ENCODE peak calls at places on chromosomes 6 and 20, in seven cellular contexts. V is Peyer's patch, N is esophagus muscularis mucosa, J is aorta, R is dorsolateral prefrontal cortex, L is DND-41, Y is lung. T is an unnamed sample.

GRCh38 chr6:87700729-87701675 is 1.0 kb downstream of the AKIRIN2 start:
- DNase-seq in L (peak), Y (peak), R (no peak), V (peak), N (no peak), J (peak), T (no peak)

GRCh38 chr6:36616888-36617521 is 22.8 kb downstream of the SRSF3 start:
- DNase-seq in Y (peak), R (no peak), L (no peak), V (no peak), J (peak), N (no peak), T (no peak)

GRCh38 chr6:47061631-47062300 is 19.6 kb upstream of the ADGRF1 start:
- DNase-seq in N (no peak), R (peak), V (no peak), J (peak), Y (peak), L (no peak), T (no peak)

GRCh38 chr6:142489722-142490610 is 188.2 kb downstream of the ADGRG6 start:
- DNase-seq in V (no peak), Y (no peak), L (no peak), J (no peak), R (no peak), N (no peak), T (no peak)

GRCh38 chr20:56778765-56779195 is 149.7 kb downstream of the TFAP2C start:
- DNase-seq in V (no peak), L (peak), Y (no peak), R (no peak), J (no peak), N (no peak), T (no peak)

GRCh38 chr6:1689141-1689540 is 79.4 kb downstream of the FOXC1 start:
- DNase-seq in J (no peak), N (no peak), Y (no peak), V (no peak), L (no peak), R (no peak), T (no peak)

GRCh38 chr6:36249010-36249409 is 20.9 kb upstream of the PNPLA1 start:
- DNase-seq in Y (no peak), J (no peak), L (no peak), V (no peak), N (no peak), R (no peak), T (no peak)

GRCh38 chr6:146904596-146904995 is 299.6 kb upstream of the STXBP5 start:
- DNase-seq in N (no peak), V (no peak), J (no peak), Y (no peak), R (no peak), L (no peak), T (no peak)

GRCh38 chr6:21846541-21847451 is 253.2 kb downstream of the SOX4 start:
- DNase-seq in L (peak), Y (no peak), V (no peak), R (no peak), J (no peak), N (no peak), T (no peak)

GRCh38 chr6:36949636-36950035 is 4.9 kb upstream of the PI16 start:
- DNase-seq in L (no peak), V (no peak), J (no peak), R (no peak), N (no peak), Y (no peak), T (no peak)

GRCh38 chr20:62060631-62061541 is 4.8 kb downstream of the TAF4 start:
- DNase-seq in Y (no peak), J (no peak), L (no peak), V (no peak), N (no peak), R (no peak), T (no peak)

GRCh38 chr20:21183722-21184121 is 57.8 kb downstream of the KIZ start:
- DNase-seq in Y (no peak), V (no peak), J (no peak), N (no peak), R (no peak), L (no peak), T (no peak)

DNA sequence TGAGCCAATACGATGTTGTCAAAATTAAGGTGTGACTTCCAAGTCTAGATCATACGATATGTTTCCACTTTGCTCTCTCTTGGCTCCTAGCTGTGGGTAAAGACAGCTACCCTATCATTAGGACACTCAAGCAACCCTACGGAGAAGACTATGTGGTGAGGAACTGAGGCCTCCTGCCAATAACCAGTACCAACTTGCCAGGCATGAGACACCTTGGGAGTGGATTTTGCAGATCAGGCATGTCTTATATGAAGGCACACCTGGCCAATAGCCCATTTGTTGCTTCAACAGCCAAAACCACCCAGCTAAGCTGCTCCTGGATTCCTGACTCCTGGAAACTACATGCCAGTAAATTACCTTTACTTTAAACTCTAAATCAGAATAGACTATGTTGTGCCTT is 863.4 kb downstream of the DHX35 start:
- DNase-seq in R (no peak), V (no peak), Y (no peak), N (no peak), L (no peak), J (no peak), T (no peak)
- H3K27ac ChIP-seq in R (no peak), V (no peak), Y (no peak), N (no peak), L (no peak), J (no peak), T (no peak)

DNA sequence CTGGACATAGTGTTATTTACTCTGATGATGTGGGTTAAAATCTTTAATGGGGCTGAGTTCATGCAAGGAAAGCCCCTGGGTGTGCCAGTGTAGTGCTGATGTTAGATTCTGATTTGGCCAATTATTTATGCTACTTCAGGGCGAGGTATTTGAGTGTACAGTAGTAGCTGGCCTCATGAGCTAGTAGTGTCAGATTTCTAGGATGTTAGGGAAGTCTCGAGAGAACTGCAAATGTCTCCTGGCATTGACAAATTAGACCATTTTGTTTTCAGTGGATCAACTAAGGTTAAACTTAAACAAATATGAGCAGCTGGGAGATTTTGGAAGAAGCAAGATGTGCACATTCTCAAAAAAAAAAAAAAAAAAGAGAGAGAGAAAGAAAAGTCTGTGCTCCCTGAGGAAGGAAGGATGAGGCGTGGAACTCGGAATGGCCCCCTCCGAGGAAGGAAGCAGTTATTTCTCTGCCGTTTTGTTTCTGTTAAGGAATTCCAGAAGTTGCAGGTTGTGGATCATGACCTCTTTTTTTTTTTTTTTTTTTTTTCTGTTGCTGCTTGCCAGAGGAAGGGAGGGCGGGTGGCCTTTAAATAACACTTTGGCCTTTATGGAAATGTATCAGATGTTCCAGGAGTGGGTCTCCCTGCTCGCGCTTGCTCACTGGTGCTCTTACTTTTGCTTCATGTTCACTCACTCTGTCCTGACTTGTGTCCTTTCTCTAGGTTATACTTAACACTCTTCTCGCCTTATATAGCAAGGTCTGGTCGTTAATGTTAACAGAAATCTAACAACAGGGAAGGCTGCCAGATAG is 124.5 kb downstream of the TCP11 start:
- DNase-seq in L (no peak), R (no peak), J (peak), Y (no peak), V (no peak), N (peak), T (no peak)
- H3K27ac ChIP-seq in L (no peak), R (peak), J (peak), Y (peak), V (peak), N (peak), T (no peak)

GRCh38 chr6:160088774-160089533 is 32.7 kb upstream of the SLC22A1 start:
- DNase-seq in V (no peak), L (no peak), Y (no peak), J (no peak), N (no peak), R (peak), T (no peak)
- H3K27ac ChIP-seq in V (no peak), L (no peak), Y (no peak), J (peak), N (peak), R (no peak), T (no peak)

GRCh38 chr6:99324996-99325395 is 24.5 kb downstream of the FAXC start:
- DNase-seq in J (no peak), R (no peak), L (no peak), Y (no peak), V (no peak), N (no peak), T (no peak)

GRCh38 chr6:99333068-99333467 is 16.4 kb downstream of the FAXC start:
- DNase-seq in L (no peak), J (no peak), V (no peak), R (no peak), Y (no peak), N (no peak), T (no peak)

GRCh38 chr6:99331531-99331930 is 17.9 kb downstream of the FAXC start:
- DNase-seq in Y (no peak), L (no peak), V (no peak), J (no peak), N (no peak), R (no peak), T (no peak)

GRCh38 chr6:99334526-99335127 is 14.8 kb downstream of the FAXC start:
- DNase-seq in R (no peak), L (peak), N (no peak), J (no peak), Y (no peak), V (no peak), T (no peak)

GRCh38 chr6:99330159-99330558 is 19.3 kb downstream of the FAXC start:
- DNase-seq in Y (peak), N (no peak), V (peak), J (peak), R (no peak), L (peak), T (peak)
- H3K27ac ChIP-seq in Y (no peak), N (peak), V (no peak), J (no peak), R (no peak), L (no peak), T (no peak)

DNA sequence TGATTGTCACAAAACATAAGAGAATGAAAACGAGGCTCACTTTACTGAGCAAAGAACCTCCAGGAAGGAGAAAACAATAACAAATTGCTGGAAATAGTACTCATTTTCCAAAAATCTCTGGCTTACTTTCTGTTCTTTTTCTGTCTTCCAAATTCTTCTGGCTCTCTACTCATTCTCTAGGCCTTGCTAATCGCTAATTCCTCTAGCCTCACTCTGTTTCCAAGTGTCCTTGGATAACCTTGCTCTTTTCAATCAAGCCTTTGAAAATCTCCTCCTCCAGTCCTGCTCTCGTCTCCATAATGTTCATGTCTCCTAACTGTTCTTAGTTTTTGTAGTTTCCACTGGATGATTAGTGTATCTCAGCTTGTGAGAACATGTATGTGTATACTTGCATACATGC is 96.2 kb upstream of the MAP7 start:
- DNase-seq in R (no peak), V (no peak), J (no peak), L (no peak), Y (no peak), N (no peak), T (no peak)
- H3K27ac ChIP-seq in R (no peak), V (peak), J (peak), L (no peak), Y (peak), N (peak), T (no peak)

GRCh38 chr6:163232649-163233048 is 181.9 kb upstream of the QKI start:
- DNase-seq in N (peak), R (no peak), Y (no peak), V (no peak), L (no peak), J (no peak), T (no peak)

GRCh38 chr6:163229050-163229449 is 185.5 kb upstream of the QKI start:
- DNase-seq in R (no peak), Y (no peak), N (peak), L (no peak), J (no peak), V (no peak), T (no peak)

GRCh38 chr6:163231356-163232014 is 183.0 kb upstream of the QKI start:
- DNase-seq in N (peak), Y (peak), V (no peak), L (no peak), J (no peak), R (no peak), T (no peak)

GRCh38 chr6:163230901-163231300 is 183.6 kb upstream of the QKI start:
- DNase-seq in Y (no peak), N (peak), L (no peak), R (no peak), V (no peak), J (no peak), T (no peak)

DNA sequence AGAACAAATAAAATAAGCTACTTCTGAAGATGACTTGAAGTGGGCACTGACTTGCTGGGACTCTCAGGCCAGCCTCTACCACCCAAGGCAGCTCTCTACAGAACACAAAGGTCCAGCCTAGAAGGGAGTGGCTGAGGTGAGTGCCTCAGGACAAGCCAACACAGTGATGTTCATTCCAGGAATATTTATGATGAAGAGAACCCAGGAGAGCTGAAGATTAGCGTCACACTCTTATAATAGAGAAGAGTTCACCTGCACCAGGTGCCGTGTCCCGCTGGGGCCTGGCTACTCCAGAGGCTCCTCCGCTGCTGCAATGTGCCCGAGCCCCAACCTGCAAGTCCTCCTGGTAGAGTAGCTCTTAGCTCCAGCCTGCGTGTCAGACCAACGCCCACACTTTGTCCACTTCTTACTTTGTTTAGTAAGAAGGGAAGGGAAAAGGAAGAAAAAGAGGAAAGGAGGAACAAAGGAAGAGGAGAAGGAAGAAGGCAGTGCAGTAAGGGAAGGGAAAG is 182.4 kb upstream of the QKI start:
- DNase-seq in L (no peak), N (peak), J (no peak), V (no peak), R (no peak), Y (peak), T (no peak)
- H3K27ac ChIP-seq in L (no peak), N (no peak), J (no peak), V (no peak), R (no peak), Y (no peak), T (no peak)

GRCh38 chr20:53009979-53010735 is 38.0 kb downstream of the TSHZ2 start:
- DNase-seq in L (no peak), N (peak), R (no peak), J (no peak), Y (no peak), V (no peak), T (no peak)

GRCh38 chr20:53013183-53013582 is 41.0 kb downstream of the TSHZ2 start:
- DNase-seq in L (no peak), J (no peak), N (no peak), R (no peak), V (no peak), Y (no peak), T (no peak)

GRCh38 chr20:53016534-53017042 is 44.4 kb downstream of the TSHZ2 start:
- DNase-seq in J (no peak), V (no peak), R (no peak), L (no peak), N (peak), Y (no peak), T (no peak)

GRCh38 chr20:53013847-53014246 is 41.7 kb downstream of the TSHZ2 start:
- DNase-seq in L (no peak), J (no peak), R (no peak), V (no peak), Y (no peak), N (no peak), T (no peak)

GRCh38 chr20:53011640-53012039 is 39.5 kb downstream of the TSHZ2 start:
- DNase-seq in J (no peak), L (no peak), Y (no peak), V (no peak), R (no peak), N (peak), T (no peak)
- H3K27ac ChIP-seq in J (no peak), L (no peak), Y (no peak), V (no peak), R (no peak), N (no peak), T (no peak)

DNA sequence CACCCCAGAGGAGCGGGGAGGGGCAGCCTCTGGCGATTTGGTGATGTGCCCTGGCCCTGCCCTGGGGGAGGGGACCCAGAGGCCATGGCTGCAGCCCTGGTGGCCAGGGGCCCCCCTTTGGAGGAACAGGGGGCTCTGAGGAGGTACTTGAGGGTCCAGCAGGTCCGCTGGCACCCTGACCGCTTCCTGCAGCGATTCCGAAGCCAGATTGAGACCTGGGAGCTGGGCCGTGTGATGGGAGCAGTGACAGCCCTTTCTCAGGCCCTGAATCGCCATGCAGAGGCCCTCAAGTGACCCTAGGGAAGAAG is 10.9 kb downstream of the NFKBIL1 start:
- DNase-seq in V (no peak), Y (no peak), N (no peak), J (no peak), L (no peak), R (no peak), T (no peak)
- H3K27ac ChIP-seq in V (peak), Y (no peak), N (peak), J (no peak), L (no peak), R (peak), T (peak)

DNA sequence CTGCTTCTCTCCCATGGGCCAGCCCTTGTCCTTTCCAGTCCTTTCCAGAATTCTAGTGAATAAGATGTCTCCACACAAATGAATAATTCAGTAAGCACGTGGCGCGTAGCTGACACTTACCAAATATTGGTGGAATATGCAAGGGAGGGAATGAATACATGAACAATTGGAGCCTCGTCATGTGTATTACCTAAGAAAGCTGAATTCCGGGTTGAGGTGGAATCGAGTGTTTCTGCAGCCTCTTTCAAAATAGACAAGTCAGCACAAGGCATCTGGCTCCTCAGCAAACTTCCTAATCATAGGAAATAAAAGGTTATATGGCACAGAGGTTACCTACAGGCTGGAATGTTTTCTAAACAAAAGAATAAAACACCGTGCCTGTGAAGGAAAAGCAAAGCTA is 47.0 kb upstream of the NT5E start:
- DNase-seq in N (no peak), J (no peak), R (no peak), V (no peak), L (no peak), Y (no peak), T (no peak)
- H3K27ac ChIP-seq in N (no peak), J (peak), R (no peak), V (no peak), L (no peak), Y (no peak), T (no peak)